ENCODE peak calls at places on chromosome 12, in five cellular contexts. L, S, Y, P and A are unnamed samples. For H3K36me3, the result is how much of the 10 kb centered on the place peaks cover.

GRCh38 chr12:3005736-3006135 is 46.5 kb downstream of the TEAD4 start:
- DNase-seq in L (no peak), S (no peak), Y (no peak), P (no peak), A (no peak)

GRCh38 chr12:12492547-12492946 is 70.1 kb downstream of the DUSP16 start:
- DNase-seq in L (no peak), S (no peak), Y (no peak), P (no peak), A (no peak)

GRCh38 chr12:90999518-90999917 is 5.3 kb downstream of the EPYC start:
- DNase-seq in L (no peak), S (no peak), Y (no peak), P (no peak), A (no peak)

GRCh38 chr12:110657747-110658146 is 31.2 kb downstream of the HVCN1 start:
- DNase-seq in L (no peak), S (no peak), Y (no peak), P (no peak), A (no peak)

GRCh38 chr12:50087995-50088394 is 2.9 kb downstream of the SMARCD1 start:
- DNase-seq in L (no peak), S (no peak), Y (no peak), P (no peak), A (no peak)

GRCh38 chr12:77847060-77847541 is 16.4 kb downstream of the NAV3 start:
- DNase-seq in L (no peak), S (no peak), Y (no peak), P (no peak), A (no peak)

GRCh38 chr12:12477532-12477890 is 85.2 kb downstream of the DUSP16 start:
- DNase-seq in L (no peak), S (no peak), Y (no peak), P (no peak), A (no peak)

GRCh38 chr12:105538880-105539279 is 208.4 kb downstream of the C12orf75 start:
- DNase-seq in L (no peak), S (no peak), Y (no peak), P (no peak), A (no peak)

GRCh38 chr12:108832730-108833354 is 24.5 kb downstream of the SSH1 start:
- DNase-seq in L (no peak), S (no peak), Y (no peak), P (no peak), A (no peak)

GRCh38 chr12:63276537-63277365 is 125.8 kb upstream of the AVPR1A start:
- DNase-seq in L (no peak), S (peak), Y (no peak), P (no peak), A (no peak)

DNA sequence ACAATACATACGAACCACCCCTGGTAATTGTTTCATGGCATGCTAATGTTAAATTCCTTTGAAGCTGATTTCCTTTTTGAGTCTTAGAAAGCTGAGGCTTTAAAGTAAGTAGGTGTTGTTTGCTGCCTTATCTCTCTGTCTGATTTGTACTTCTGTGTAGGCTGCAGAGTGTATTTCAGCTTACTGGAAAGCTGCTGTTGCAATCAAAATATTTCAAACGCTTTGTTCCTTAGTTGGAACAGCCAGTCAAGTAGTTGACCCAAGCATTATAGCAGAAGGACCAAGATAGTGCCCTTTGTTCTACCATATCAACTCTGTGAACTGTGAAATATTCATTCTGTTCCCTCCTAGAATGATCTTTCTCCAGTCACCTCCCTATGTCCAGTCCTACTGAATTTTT is 3.1 kb downstream of the PKP2 start:
- DNase-seq in L (no peak), S (no peak), Y (no peak), P (no peak), A (no peak)
- H3K36me3 ChIP-seq in L (under half), S (under half), Y (under half), P (under half), A (under half)

DNA sequence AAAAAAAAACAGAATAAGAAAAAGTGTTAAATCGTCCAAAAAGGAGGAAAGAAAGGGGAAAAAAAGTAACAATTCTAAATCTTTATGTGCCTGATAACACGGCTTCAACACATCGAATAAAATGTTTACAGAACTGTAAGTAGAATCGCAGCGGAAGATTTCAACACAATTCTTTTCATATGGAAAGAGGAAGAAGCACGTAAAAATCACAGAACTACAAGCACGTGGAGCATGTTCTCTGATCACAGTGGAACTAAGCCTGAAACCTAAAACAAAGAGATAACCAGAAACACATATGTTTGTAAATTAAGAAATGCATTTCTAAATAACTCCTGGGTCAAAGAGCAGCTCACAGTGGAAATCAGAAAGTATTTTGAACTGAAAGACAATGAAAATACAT is 8.7 kb downstream of the CLEC7A start:
- DNase-seq in L (no peak), S (no peak), Y (no peak), P (no peak), A (no peak)
- H3K36me3 ChIP-seq in L (under half), S (under half), Y (under half), P (under half), A (under half)

GRCh38 chr12:27689558-27690180 is 6.6 kb upstream of the REP15 start:
- DNase-seq in L (no peak), S (no peak), Y (no peak), P (no peak), A (no peak)
- H3K36me3 ChIP-seq in L (under half), S (under half), Y (under half), P (under half), A (under half)

GRCh38 chr12:92143280-92143679 is 2.4 kb downstream of the BTG1 start:
- DNase-seq in L (no peak), S (no peak), Y (no peak), P (no peak), A (no peak)

GRCh38 chr12:92141585-92142244 is 3.9 kb downstream of the BTG1 start:
- DNase-seq in L (peak), S (no peak), Y (peak), P (no peak), A (no peak)

GRCh38 chr12:92142251-92142896 is 3.3 kb downstream of the BTG1 start:
- DNase-seq in L (no peak), S (no peak), Y (no peak), P (no peak), A (no peak)

GRCh38 chr12:92139634-92140555 is 5.8 kb downstream of the BTG1 start:
- DNase-seq in L (no peak), S (no peak), Y (no peak), P (no peak), A (no peak)

GRCh38 chr12:92140919-92141536 is 4.6 kb downstream of the BTG1 start:
- DNase-seq in L (no peak), S (no peak), Y (no peak), P (no peak), A (no peak)
- H3K36me3 ChIP-seq in L (under half), S (under half), Y (half or more), P (half or more), A (half or more)

DNA sequence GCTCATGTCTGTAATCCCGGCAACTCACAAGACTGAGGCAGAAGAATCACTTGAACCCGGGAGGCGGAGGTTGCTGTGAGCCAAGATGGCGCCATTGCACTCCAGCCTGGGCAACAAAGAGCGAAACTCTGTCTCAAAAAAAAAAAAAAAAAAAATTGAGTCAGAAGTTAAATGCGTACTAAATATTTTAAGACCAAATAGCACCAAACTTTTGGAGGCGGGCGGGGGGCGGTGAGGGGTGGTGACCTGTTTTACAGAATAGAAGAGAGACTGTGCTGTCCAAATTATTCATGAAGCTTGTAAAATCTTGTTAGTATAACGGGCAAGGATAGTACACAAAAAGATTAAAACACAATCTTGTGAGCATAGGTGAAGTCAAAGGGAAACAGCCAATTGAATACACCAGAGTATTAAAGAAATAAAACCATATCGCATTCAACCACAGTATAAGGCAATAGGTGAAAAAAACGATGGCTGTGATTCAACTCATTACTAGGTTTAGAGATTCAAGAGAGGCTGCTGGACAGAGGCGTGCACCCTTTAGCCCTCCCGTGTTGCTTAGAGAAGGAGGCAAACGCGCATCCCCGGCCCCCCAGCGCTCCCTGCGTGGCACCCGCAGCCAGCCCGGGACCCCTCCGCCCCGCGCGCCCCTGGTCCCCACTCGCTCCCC is 571 bp downstream of the ZNF891 start:
- DNase-seq in L (no peak), S (no peak), Y (no peak), P (no peak), A (no peak)
- H3K36me3 ChIP-seq in L (under half), S (under half), Y (under half), P (under half), A (under half)